ENCODE peak calls at places on chromosome 16, in seven cellular contexts. T is prostate gland, X is neuronal stem cell, S is skeletal muscle cell, G is PC-3, R is AG04450, L is trophoblast cell. V is an unnamed sample.

GRCh38 chr16:88703486-88704309 is 2.5 kb downstream of the RNF166 start:
- DNase-seq in T (no peak), X (no peak), S (no peak), G (no peak), R (no peak), L (no peak), V (no peak)

GRCh38 chr16:57764341-57765159 is 29.0 kb downstream of the KATNB1 start:
- DNase-seq in T (no peak), X (no peak), S (peak), G (peak), R (peak), L (peak), V (peak)

GRCh38 chr16:16083421-16084156 is 134.2 kb downstream of the ABCC1 start:
- DNase-seq in T (no peak), X (no peak), S (no peak), G (peak), R (no peak), L (no peak), V (no peak)

GRCh38 chr16:180101-180920 is at the start of gene HBQ1:
- DNase-seq in T (no peak), X (peak), S (no peak), G (no peak), R (no peak), L (no peak), V (no peak)

GRCh38 chr16:22938647-22939046 is 124.7 kb downstream of the HS3ST2 start:
- DNase-seq in T (no peak), X (no peak), S (no peak), G (peak), R (no peak), L (no peak), V (no peak)

GRCh38 chr16:68469728-68470460 is 21.6 kb upstream of the SMPD3 start:
- DNase-seq in T (no peak), X (no peak), S (no peak), G (no peak), R (no peak), L (no peak), V (no peak)

GRCh38 chr16:48622456-48623303 is 12.7 kb upstream of the N4BP1 start:
- DNase-seq in T (no peak), X (no peak), S (no peak), G (no peak), R (no peak), L (no peak), V (no peak)

GRCh38 chr16:84532299-84532724 is 27.9 kb upstream of the MEAK7 start:
- DNase-seq in T (peak), X (peak), S (peak), G (no peak), R (peak), L (peak), V (peak)

GRCh38 chr16:50591800-50592771 is 43.9 kb downstream of the NKD1 start:
- DNase-seq in T (peak), X (no peak), S (no peak), G (peak), R (no peak), L (no peak), V (no peak)

GRCh38 chr16:9134739-9135138 is 43.3 kb downstream of the HAPSTR1 start:
- DNase-seq in T (no peak), X (peak), S (no peak), G (peak), R (no peak), L (peak), V (peak)

GRCh38 chr16:87543436-87544191 is 50.8 kb upstream of the ZCCHC14 start:
- DNase-seq in T (no peak), X (no peak), S (no peak), G (no peak), R (no peak), L (no peak), V (no peak)

GRCh38 chr16:11355862-11356261 is 10.6 kb downstream of the RMI2 start:
- DNase-seq in T (no peak), X (no peak), S (no peak), G (no peak), R (no peak), L (no peak), V (no peak)

GRCh38 chr16:11353158-11353557 is 7.9 kb downstream of the RMI2 start:
- DNase-seq in T (no peak), X (no peak), S (no peak), G (no peak), R (no peak), L (no peak), V (no peak)

GRCh38 chr16:11354407-11354732 is 9.1 kb downstream of the RMI2 start:
- DNase-seq in T (no peak), X (no peak), S (no peak), G (no peak), R (no peak), L (no peak), V (no peak)

GRCh38 chr16:11356573-11357331 is 11.5 kb downstream of the RMI2 start:
- DNase-seq in T (no peak), X (peak), S (no peak), G (no peak), R (no peak), L (peak), V (peak)

GRCh38 chr16:11354733-11355574 is 9.7 kb downstream of the RMI2 start:
- DNase-seq in T (no peak), X (no peak), S (no peak), G (no peak), R (peak), L (no peak), V (no peak)
- H3K4me3 ChIP-seq in T (no peak), X (peak), S (no peak), G (no peak), R (peak), L (no peak), V (no peak)

DNA sequence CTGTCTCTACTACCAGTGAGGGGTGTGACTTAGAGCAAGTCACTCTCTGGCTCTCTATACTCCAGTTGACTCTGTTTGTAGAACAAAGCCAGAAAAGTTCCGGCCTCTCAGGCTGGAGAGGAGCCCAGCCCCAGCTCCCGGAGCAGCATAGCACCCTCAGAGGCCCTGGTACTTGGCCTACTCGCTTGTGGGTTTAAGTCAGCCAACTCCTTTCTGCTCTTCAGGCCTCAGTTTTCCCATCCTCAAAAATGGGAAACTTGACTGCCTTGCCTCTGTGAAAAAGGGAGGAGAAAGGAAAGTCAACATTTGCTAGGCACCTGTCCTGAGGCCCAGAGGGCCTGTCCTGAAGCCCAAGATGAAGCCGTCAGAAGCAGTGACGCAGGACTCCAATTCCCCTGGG is 1.1 kb downstream of the CHST6 start:
- DNase-seq in T (no peak), X (no peak), S (no peak), G (no peak), R (no peak), L (no peak), V (no peak)
- H3K4me3 ChIP-seq in T (no peak), X (peak), S (peak), G (no peak), R (no peak), L (no peak), V (peak)

GRCh38 chr16:85971877-85972638 is 73.1 kb downstream of the IRF8 start:
- DNase-seq in T (no peak), X (no peak), S (no peak), G (no peak), R (no peak), L (no peak), V (no peak)
- H3K4me3 ChIP-seq in T (no peak), X (no peak), S (no peak), G (no peak), R (no peak), L (no peak), V (no peak)

GRCh38 chr16:75572859-75573542 is 6.8 kb downstream of the GABARAPL2 start:
- DNase-seq in T (no peak), X (no peak), S (no peak), G (no peak), R (no peak), L (no peak), V (no peak)
- H3K4me3 ChIP-seq in T (no peak), X (no peak), S (no peak), G (no peak), R (no peak), L (no peak), V (no peak)

GRCh38 chr16:29745853-29746345 is at the start of gene C16orf54:
- DNase-seq in T (no peak), X (no peak), S (no peak), G (no peak), R (no peak), L (no peak), V (no peak)
- H3K4me3 ChIP-seq in T (peak), X (no peak), S (no peak), G (no peak), R (no peak), L (no peak), V (no peak)

GRCh38 chr16:46828943-46829342 is 2.0 kb downstream of the C16orf87 start:
- DNase-seq in T (no peak), X (no peak), S (no peak), G (no peak), R (no peak), L (no peak), V (no peak)
- H3K4me3 ChIP-seq in T (no peak), X (no peak), S (no peak), G (peak), R (peak), L (no peak), V (no peak)

GRCh38 chr16:82363026-82363816 is 193.2 kb upstream of the MPHOSPH6 start:
- DNase-seq in T (no peak), X (no peak), S (no peak), G (no peak), R (no peak), L (no peak), V (no peak)

GRCh38 chr16:82360024-82360783 is 190.2 kb upstream of the MPHOSPH6 start:
- DNase-seq in T (no peak), X (no peak), S (no peak), G (no peak), R (no peak), L (no peak), V (no peak)

GRCh38 chr16:82361885-82362284 is 191.9 kb upstream of the MPHOSPH6 start:
- DNase-seq in T (no peak), X (no peak), S (no peak), G (no peak), R (no peak), L (no peak), V (no peak)

GRCh38 chr16:82358601-82359221 is 188.7 kb upstream of the MPHOSPH6 start:
- DNase-seq in T (peak), X (no peak), S (no peak), G (peak), R (no peak), L (no peak), V (no peak)

DNA sequence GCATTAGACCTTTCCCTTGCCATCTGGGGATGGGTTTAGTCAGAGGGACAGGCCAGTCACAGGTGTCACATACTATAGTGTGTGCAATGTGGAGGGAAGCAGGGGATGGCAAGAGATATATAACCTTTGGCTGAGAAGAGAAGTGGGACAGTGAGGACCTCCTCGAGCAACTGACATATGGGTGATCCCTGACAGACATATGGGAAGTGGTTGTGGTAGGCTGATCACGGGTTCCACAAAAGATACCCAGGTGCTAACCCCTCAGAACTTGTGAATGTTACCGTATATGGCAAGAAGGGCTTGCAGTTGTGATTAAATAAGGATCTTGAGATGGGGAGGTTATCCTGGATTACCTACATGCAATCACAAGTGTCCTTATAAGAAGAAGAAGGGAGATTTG is 188.1 kb upstream of the MPHOSPH6 start:
- DNase-seq in T (no peak), X (no peak), S (no peak), G (no peak), R (no peak), L (no peak), V (no peak)
- H3K4me3 ChIP-seq in T (no peak), X (no peak), S (no peak), G (no peak), R (no peak), L (no peak), V (no peak)

DNA sequence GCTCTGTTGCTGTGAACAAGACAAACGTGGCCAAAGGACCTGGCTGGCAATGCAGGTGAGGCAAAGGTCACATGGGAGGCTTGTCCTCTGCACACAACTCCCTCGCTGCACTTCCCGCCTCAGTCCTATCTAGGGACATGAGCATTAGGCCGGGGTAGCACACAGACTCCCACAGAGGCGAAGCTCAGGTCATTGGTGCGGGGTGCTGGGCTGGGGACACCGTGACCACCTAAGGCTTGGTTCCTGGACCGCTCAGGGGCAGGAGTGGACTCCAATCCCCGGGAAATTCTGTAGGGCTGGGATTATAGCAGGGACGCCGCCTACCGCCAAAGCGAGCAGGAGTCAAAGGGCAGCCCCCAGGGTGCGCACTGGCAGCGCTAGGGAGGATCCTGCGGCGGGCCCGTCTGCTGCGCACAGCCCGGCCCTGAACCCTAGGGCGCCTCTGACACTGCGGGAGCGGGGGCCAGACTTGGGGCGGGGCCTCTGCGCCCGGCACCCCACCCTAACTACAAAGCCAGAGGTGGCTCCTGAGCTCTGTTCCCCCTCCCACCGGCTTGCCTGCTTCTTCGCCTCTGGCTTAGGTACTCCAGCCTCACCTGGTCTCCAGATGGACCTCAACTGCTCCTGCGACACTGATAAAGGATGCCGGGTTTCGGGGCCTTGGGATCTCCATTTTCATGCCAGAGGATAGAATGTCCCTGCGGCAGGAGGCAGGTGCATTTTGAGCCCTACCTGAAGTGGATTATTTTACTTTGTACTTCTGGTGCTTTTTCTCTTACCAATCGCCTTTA is 3.9 kb upstream of the MT1B start:
- DNase-seq in T (no peak), X (no peak), S (no peak), G (no peak), R (no peak), L (no peak), V (no peak)
- H3K4me3 ChIP-seq in T (no peak), X (no peak), S (no peak), G (no peak), R (no peak), L (peak), V (no peak)

GRCh38 chr16:30010817-30011504 is at the start of gene DOC2A:
- DNase-seq in T (no peak), X (peak), S (no peak), G (no peak), R (no peak), L (no peak), V (no peak)
- H3K4me3 ChIP-seq in T (peak), X (peak), S (peak), G (peak), R (peak), L (peak), V (peak)

GRCh38 chr16:17277981-17278381 is 192.8 kb downstream of the XYLT1 start:
- DNase-seq in T (peak), X (no peak), S (no peak), G (no peak), R (no peak), L (no peak), V (peak)
- H3K4me3 ChIP-seq in T (no peak), X (no peak), S (no peak), G (no peak), R (no peak), L (no peak), V (no peak)

V was measured in Caco-2.